ENCODE peak calls at places on chromosomes 7 and 10, in six cellular contexts. W is OCI-LY7; T is CD4-positive, alpha-beta T cell; N is H9; J is AG09309; C is activated CD8-positive, alpha-beta T cell treated with anti-CD3 and anti-CD28 coated beads for 36 hours. H is an unnamed sample.

GRCh38 chr7:129332354-129333056 is 101.7 kb upstream of the STRIP2 start:
- DNase-seq in W (no peak), J (no peak), C (no peak), N (no peak), T (no peak), H (no peak)

GRCh38 chr10:4885142-4885541 is 59.1 kb downstream of the AKR1E2 start:
- DNase-seq in J (no peak), C (no peak), W (no peak), T (no peak), N (no peak), H (no peak)

GRCh38 chr10:8349610-8350249 is 295.2 kb downstream of the GATA3 start:
- DNase-seq in C (no peak), J (no peak), W (no peak), T (no peak), N (no peak), H (no peak)

GRCh38 chr10:113939212-113939860 is 84.9 kb downstream of the NHLRC2 start:
- DNase-seq in T (no peak), J (no peak), C (no peak), N (no peak), W (no peak), H (no peak)

GRCh38 chr10:11014671-11015141 is 3.0 kb upstream of the CELF2 start:
- DNase-seq in W (no peak), C (no peak), N (no peak), J (no peak), T (no peak), H (no peak)

GRCh38 chr10:53977262-53977661 is 823.8 kb downstream of the PCDH15 start:
- DNase-seq in N (no peak), W (no peak), C (no peak), J (no peak), T (no peak), H (no peak)

GRCh38 chr10:11324761-11325321 is 286.6 kb downstream of the USP6NL start:
- DNase-seq in T (no peak), J (no peak), C (no peak), N (no peak), W (no peak), H (no peak)

GRCh38 chr7:113371376-113372043 is 253.2 kb upstream of the SMIM30 start:
- DNase-seq in T (no peak), W (no peak), J (no peak), N (no peak), C (no peak), H (no peak)

GRCh38 chr10:89301721-89302445 is at the start of gene IFIT2:
- DNase-seq in T (no peak), J (no peak), C (peak; percentile 21), W (peak; percentile 66), N (no peak), H (peak; percentile 37)

GRCh38 chr10:12561307-12561706 is 212.0 kb downstream of the CAMK1D start:
- DNase-seq in T (no peak), C (no peak), W (no peak), J (no peak), N (no peak), H (no peak)

GRCh38 chr7:5484921-5485320 is 61.3 kb upstream of the TNRC18 start:
- DNase-seq in N (no peak), T (no peak), C (no peak), J (no peak), W (no peak), H (no peak)

GRCh38 chr7:47571355-47572100 is 10.4 kb downstream of the TNS3 start:
- DNase-seq in W (no peak), J (peak; percentile 85), C (no peak), N (no peak), T (no peak), H (no peak)

GRCh38 chr10:87740232-87740631 is 77.8 kb downstream of the ATAD1 start:
- DNase-seq in N (no peak), C (no peak), T (no peak), J (peak; percentile 66), W (no peak), H (no peak)

GRCh38 chr10:57964371-57964770 is 303.3 kb downstream of the IPMK start:
- DNase-seq in T (no peak), J (peak; percentile 53), N (no peak), W (no peak), C (no peak), H (no peak)

GRCh38 chr7:44920119-44920518 is 34.8 kb upstream of the PURB start:
- DNase-seq in C (no peak), T (no peak), J (no peak), N (no peak), W (no peak), H (no peak)

GRCh38 chr7:44921607-44922350 is 36.4 kb upstream of the PURB start:
- DNase-seq in W (peak; percentile 86), J (peak; percentile 7), T (peak; percentile 96), N (peak; percentile 86), C (peak; percentile 99), H (peak; percentile 82)

GRCh38 chr7:44918029-44918428 is 32.7 kb upstream of the PURB start:
- DNase-seq in W (no peak), T (no peak), J (no peak), N (no peak), C (no peak), H (no peak)

GRCh38 chr7:44917465-44917864 is 32.1 kb upstream of the PURB start:
- DNase-seq in N (no peak), J (no peak), T (no peak), W (no peak), C (no peak), H (no peak)

GRCh38 chr7:44922351-44922694 is 37.0 kb upstream of the PURB start:
- DNase-seq in C (no peak), N (no peak), T (no peak), J (no peak), W (no peak), H (no peak)
- TF ChIP-seq CTCF in C (peak; percentile 6), N (no peak), T (peak; percentile 40), J (no peak), W (peak; percentile 67), H (no peak)

GRCh38 chr10:32346551-32347362 is at the start of gene EPC1:
- DNase-seq in W (peak; percentile 92), T (peak; percentile 84), J (peak; percentile 52), N (peak; percentile 73), C (peak; percentile 85), H (peak; percentile 96)
- TF ChIP-seq CTCF in W (no peak), T (no peak), J (no peak), N (no peak), C (no peak), H (no peak)

GRCh38 chr10:118594392-118595063 is 920 bp downstream of the PRLHR start:
- DNase-seq in C (peak; percentile 49), W (no peak), N (peak; percentile 97), T (peak; percentile 26), J (no peak), H (no peak)
- TF ChIP-seq CTCF in C (no peak), W (no peak), N (peak; percentile 85), T (peak; percentile 37), J (peak; percentile 16), H (peak; percentile 20)

GRCh38 chr7:151150388-151150787 is 17.1 kb downstream of the GBX1 start:
- DNase-seq in N (no peak), W (no peak), T (no peak), J (no peak), C (no peak), H (no peak)

GRCh38 chr7:151148319-151149259 is 18.9 kb downstream of the GBX1 start:
- DNase-seq in T (no peak), C (no peak), J (no peak), W (no peak), N (no peak), H (no peak)

GRCh38 chr7:151157645-151158329 is 9.7 kb downstream of the GBX1 start:
- DNase-seq in J (no peak), W (no peak), C (no peak), N (no peak), T (no peak), H (no peak)

GRCh38 chr7:151152935-151153513 is 14.5 kb downstream of the GBX1 start:
- DNase-seq in W (no peak), T (no peak), N (no peak), J (no peak), C (no peak), H (no peak)
- TF ChIP-seq CTCF in W (peak; percentile 14), T (no peak), N (peak; percentile 44), J (peak; percentile 32), C (no peak), H (no peak)

DNA sequence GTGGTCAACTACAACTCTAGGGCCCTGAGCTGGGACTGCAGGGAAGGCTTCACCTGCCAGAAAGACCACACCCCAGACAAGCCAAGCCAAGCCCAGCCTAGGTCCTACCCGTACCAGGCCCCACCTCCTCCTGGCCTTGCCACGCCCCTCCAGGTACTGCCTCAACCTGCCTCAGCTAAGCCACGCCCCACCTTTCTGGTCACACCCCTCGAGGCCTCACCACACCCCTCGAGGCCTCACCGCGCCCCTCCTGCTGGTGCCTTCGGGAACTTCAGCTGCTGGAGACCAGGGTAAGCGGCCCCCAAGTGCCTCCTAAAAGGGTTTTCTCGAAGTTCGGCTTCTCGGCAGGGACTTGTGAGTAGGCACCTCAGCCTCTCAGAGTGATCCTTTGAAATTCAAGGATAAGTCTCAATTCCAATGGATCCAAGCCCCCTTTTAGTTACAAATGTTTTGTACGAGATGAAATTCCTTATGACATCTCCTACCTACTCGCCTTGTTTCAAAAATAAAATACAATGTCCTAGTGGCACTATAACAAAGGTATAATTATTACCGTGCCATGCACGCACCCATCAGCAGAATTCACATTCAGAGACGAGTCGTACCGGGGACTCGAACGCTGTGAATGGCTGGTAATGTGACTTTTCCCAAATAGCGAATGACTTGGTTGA is 171.2 kb downstream of the ARHGAP21 start:
- DNase-seq in T (no peak), W (peak; percentile 61), C (peak; percentile 52), N (peak; percentile 99), J (no peak), H (no peak)
- TF ChIP-seq CTCF in T (no peak), W (peak; percentile 60), C (no peak), N (peak; percentile 75), J (peak; percentile 16), H (peak; percentile 5)

DNA sequence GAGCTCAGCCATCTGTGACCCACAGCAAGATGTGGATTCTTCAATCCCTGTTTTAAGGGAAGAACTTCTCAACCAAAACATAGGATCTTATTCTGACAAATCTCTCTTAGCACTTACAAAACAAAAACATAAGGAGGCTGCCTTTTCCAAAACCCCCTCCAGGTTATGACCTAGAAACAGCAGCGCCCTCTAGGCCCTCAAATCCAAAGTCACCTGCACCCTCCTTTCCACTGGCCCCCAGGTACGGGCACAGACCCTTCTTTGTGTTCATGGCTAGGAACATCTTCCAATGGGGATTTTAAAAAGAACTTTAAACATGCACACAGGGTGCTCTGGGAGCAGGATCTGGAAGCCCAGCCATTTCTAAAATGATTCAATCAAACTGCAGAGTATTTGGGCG is 100.2 kb downstream of the FGFR2 start:
- DNase-seq in C (no peak), T (no peak), W (no peak), J (no peak), N (no peak), H (no peak)
- TF ChIP-seq CTCF in C (no peak), T (no peak), W (peak; percentile 59), J (no peak), N (peak; percentile 62), H (no peak)

GRCh38 chr7:2101630-2102374 is 130.9 kb downstream of the MAD1L1 start:
- DNase-seq in T (no peak), W (no peak), N (no peak), J (no peak), C (no peak), H (no peak)
- TF ChIP-seq CTCF in T (no peak), W (no peak), N (no peak), J (no peak), C (no peak), H (no peak)

H was measured in GM13977.